ENCODE peak calls at places on chromosomes 4 and X, in nine cellular contexts. One of them, this sample, is unnamed.

GRCh38 chr4:128830906-128831525 is 21.5 kb downstream of the JADE1 start:
- DNase-seq in naive thymus-derived CD4-positive, alpha-beta T cell: no peak
- DNase-seq in GM23248: no peak
- DNase-seq in activated CD4-positive, alpha-beta T cell treated with anti-CD3 and anti-CD28 coated beads for 24 hours: no peak
- DNase-seq in NCI-H1930: no peak
- DNase-seq in ascending aorta: no peak
- DNase-seq in NCI-H748 treated with DMSO at 0.1 percent for 48 hours: no peak
- DNase-seq in fibroblast of pulmonary artery: no peak
- DNase-seq in NCI-H1694: no peak
- DNase-seq in this sample: no peak

GRCh38 chrX:45422216-45422925 is 221.7 kb upstream of the DIPK2B start:
- DNase-seq in fibroblast of pulmonary artery: no peak
- DNase-seq in ascending aorta: no peak
- DNase-seq in NCI-H1930: no peak
- DNase-seq in NCI-H1694: no peak
- DNase-seq in naive thymus-derived CD4-positive, alpha-beta T cell: no peak
- DNase-seq in NCI-H748 treated with DMSO at 0.1 percent for 48 hours: no peak
- DNase-seq in GM23248: peak
- DNase-seq in activated CD4-positive, alpha-beta T cell treated with anti-CD3 and anti-CD28 coated beads for 24 hours: no peak
- DNase-seq in this sample: no peak

GRCh38 chrX:151167791-151168345 is 8.5 kb upstream of the GPR50 start:
- DNase-seq in NCI-H748 treated with DMSO at 0.1 percent for 48 hours: no peak
- DNase-seq in activated CD4-positive, alpha-beta T cell treated with anti-CD3 and anti-CD28 coated beads for 24 hours: no peak
- DNase-seq in fibroblast of pulmonary artery: no peak
- DNase-seq in NCI-H1694: no peak
- DNase-seq in naive thymus-derived CD4-positive, alpha-beta T cell: no peak
- DNase-seq in NCI-H1930: no peak
- DNase-seq in GM23248: no peak
- DNase-seq in ascending aorta: no peak
- DNase-seq in this sample: no peak

GRCh38 chr4:98861100-98861499 is 67.8 kb downstream of the EIF4E start:
- DNase-seq in NCI-H1930: no peak
- DNase-seq in activated CD4-positive, alpha-beta T cell treated with anti-CD3 and anti-CD28 coated beads for 24 hours: no peak
- DNase-seq in ascending aorta: no peak
- DNase-seq in NCI-H1694: no peak
- DNase-seq in naive thymus-derived CD4-positive, alpha-beta T cell: no peak
- DNase-seq in fibroblast of pulmonary artery: no peak
- DNase-seq in NCI-H748 treated with DMSO at 0.1 percent for 48 hours: no peak
- DNase-seq in GM23248: no peak
- DNase-seq in this sample: no peak

GRCh38 chr4:153773236-153773690 is 13.4 kb upstream of the RNF175 start:
- DNase-seq in fibroblast of pulmonary artery: no peak
- DNase-seq in NCI-H1694: no peak
- DNase-seq in ascending aorta: no peak
- DNase-seq in activated CD4-positive, alpha-beta T cell treated with anti-CD3 and anti-CD28 coated beads for 24 hours: no peak
- DNase-seq in naive thymus-derived CD4-positive, alpha-beta T cell: no peak
- DNase-seq in GM23248: no peak
- DNase-seq in NCI-H1930: no peak
- DNase-seq in NCI-H748 treated with DMSO at 0.1 percent for 48 hours: no peak
- DNase-seq in this sample: no peak

GRCh38 chr4:158217763-158218162 is 7.5 kb downstream of the TMEM144 start:
- DNase-seq in activated CD4-positive, alpha-beta T cell treated with anti-CD3 and anti-CD28 coated beads for 24 hours: no peak
- DNase-seq in GM23248: no peak
- DNase-seq in NCI-H748 treated with DMSO at 0.1 percent for 48 hours: no peak
- DNase-seq in NCI-H1930: no peak
- DNase-seq in naive thymus-derived CD4-positive, alpha-beta T cell: no peak
- DNase-seq in fibroblast of pulmonary artery: no peak
- DNase-seq in NCI-H1694: no peak
- DNase-seq in ascending aorta: no peak
- DNase-seq in this sample: no peak

GRCh38 chr4:181959121-181959520 is 284.1 kb upstream of the TENM3 start:
- DNase-seq in GM23248: peak
- DNase-seq in ascending aorta: no peak
- DNase-seq in NCI-H1694: no peak
- DNase-seq in NCI-H748 treated with DMSO at 0.1 percent for 48 hours: no peak
- DNase-seq in naive thymus-derived CD4-positive, alpha-beta T cell: no peak
- DNase-seq in activated CD4-positive, alpha-beta T cell treated with anti-CD3 and anti-CD28 coated beads for 24 hours: no peak
- DNase-seq in NCI-H1930: no peak
- DNase-seq in fibroblast of pulmonary artery: peak
- DNase-seq in this sample: no peak

GRCh38 chr4:52660643-52661042 is 1.5 kb upstream of the USP46 start:
- DNase-seq in NCI-H748 treated with DMSO at 0.1 percent for 48 hours: no peak
- DNase-seq in naive thymus-derived CD4-positive, alpha-beta T cell: no peak
- DNase-seq in GM23248: no peak
- DNase-seq in ascending aorta: no peak
- DNase-seq in NCI-H1930: no peak
- DNase-seq in fibroblast of pulmonary artery: no peak
- DNase-seq in activated CD4-positive, alpha-beta T cell treated with anti-CD3 and anti-CD28 coated beads for 24 hours: no peak
- DNase-seq in NCI-H1694: no peak
- DNase-seq in this sample: no peak

GRCh38 chr4:124437853-124438495 is 274.6 kb downstream of the ANKRD50 start:
- DNase-seq in NCI-H748 treated with DMSO at 0.1 percent for 48 hours: no peak
- DNase-seq in naive thymus-derived CD4-positive, alpha-beta T cell: no peak
- DNase-seq in fibroblast of pulmonary artery: no peak
- DNase-seq in ascending aorta: no peak
- DNase-seq in NCI-H1694: no peak
- DNase-seq in GM23248: no peak
- DNase-seq in NCI-H1930: no peak
- DNase-seq in activated CD4-positive, alpha-beta T cell treated with anti-CD3 and anti-CD28 coated beads for 24 hours: no peak
- DNase-seq in this sample: no peak

GRCh38 chr4:125728568-125728967 is 413.8 kb downstream of the FAT4 start:
- DNase-seq in NCI-H1694: no peak
- DNase-seq in fibroblast of pulmonary artery: peak
- DNase-seq in activated CD4-positive, alpha-beta T cell treated with anti-CD3 and anti-CD28 coated beads for 24 hours: no peak
- DNase-seq in naive thymus-derived CD4-positive, alpha-beta T cell: no peak
- DNase-seq in ascending aorta: no peak
- DNase-seq in NCI-H748 treated with DMSO at 0.1 percent for 48 hours: no peak
- DNase-seq in NCI-H1930: no peak
- DNase-seq in GM23248: peak
- DNase-seq in this sample: no peak

GRCh38 chrX:135086197-135086854 is 34.0 kb downstream of the ETDB start:
- DNase-seq in activated CD4-positive, alpha-beta T cell treated with anti-CD3 and anti-CD28 coated beads for 24 hours: peak
- DNase-seq in GM23248: peak
- DNase-seq in NCI-H1930: peak
- DNase-seq in NCI-H748 treated with DMSO at 0.1 percent for 48 hours: peak
- DNase-seq in NCI-H1694: peak
- DNase-seq in fibroblast of pulmonary artery: peak
- DNase-seq in ascending aorta: no peak
- DNase-seq in naive thymus-derived CD4-positive, alpha-beta T cell: peak
- DNase-seq in this sample: peak

GRCh38 chrX:150503898-150504219 is 64.6 kb upstream of the MTM1 start:
- DNase-seq in ascending aorta: no peak
- DNase-seq in NCI-H748 treated with DMSO at 0.1 percent for 48 hours: no peak
- DNase-seq in activated CD4-positive, alpha-beta T cell treated with anti-CD3 and anti-CD28 coated beads for 24 hours: no peak
- DNase-seq in naive thymus-derived CD4-positive, alpha-beta T cell: no peak
- DNase-seq in NCI-H1930: no peak
- DNase-seq in NCI-H1694: no peak
- DNase-seq in GM23248: no peak
- DNase-seq in fibroblast of pulmonary artery: no peak
- DNase-seq in this sample: no peak

GRCh38 chr4:40228497-40229365 is 31.9 kb downstream of the RHOH start:
- DNase-seq in naive thymus-derived CD4-positive, alpha-beta T cell: no peak
- DNase-seq in fibroblast of pulmonary artery: peak
- DNase-seq in NCI-H1694: no peak
- DNase-seq in ascending aorta: no peak
- DNase-seq in NCI-H748 treated with DMSO at 0.1 percent for 48 hours: no peak
- DNase-seq in NCI-H1930: no peak
- DNase-seq in GM23248: peak
- DNase-seq in activated CD4-positive, alpha-beta T cell treated with anti-CD3 and anti-CD28 coated beads for 24 hours: no peak
- DNase-seq in this sample: no peak

GRCh38 chr4:143743591-143743990 is 43.1 kb upstream of the FREM3 start:
- DNase-seq in ascending aorta: no peak
- DNase-seq in GM23248: no peak
- DNase-seq in NCI-H1694: no peak
- DNase-seq in naive thymus-derived CD4-positive, alpha-beta T cell: no peak
- DNase-seq in fibroblast of pulmonary artery: peak
- DNase-seq in activated CD4-positive, alpha-beta T cell treated with anti-CD3 and anti-CD28 coated beads for 24 hours: no peak
- DNase-seq in NCI-H748 treated with DMSO at 0.1 percent for 48 hours: no peak
- DNase-seq in NCI-H1930: no peak
- DNase-seq in this sample: no peak

GRCh38 chr4:86586160-86586572 is 7.9 kb upstream of the PTPN13 start:
- DNase-seq in activated CD4-positive, alpha-beta T cell treated with anti-CD3 and anti-CD28 coated beads for 24 hours: no peak
- DNase-seq in NCI-H1930: no peak
- DNase-seq in NCI-H748 treated with DMSO at 0.1 percent for 48 hours: no peak
- DNase-seq in fibroblast of pulmonary artery: no peak
- DNase-seq in NCI-H1694: no peak
- DNase-seq in GM23248: peak
- DNase-seq in ascending aorta: no peak
- DNase-seq in naive thymus-derived CD4-positive, alpha-beta T cell: no peak
- DNase-seq in this sample: no peak

GRCh38 chr4:25406081-25406692 is 29.1 kb downstream of the ANAPC4 start:
- DNase-seq in activated CD4-positive, alpha-beta T cell treated with anti-CD3 and anti-CD28 coated beads for 24 hours: no peak
- DNase-seq in NCI-H1694: no peak
- DNase-seq in GM23248: peak
- DNase-seq in NCI-H1930: no peak
- DNase-seq in fibroblast of pulmonary artery: peak
- DNase-seq in ascending aorta: no peak
- DNase-seq in NCI-H748 treated with DMSO at 0.1 percent for 48 hours: no peak
- DNase-seq in naive thymus-derived CD4-positive, alpha-beta T cell: no peak
- DNase-seq in this sample: no peak

GRCh38 chr4:24754586-24754985 is 40.8 kb upstream of the SOD3 start:
- DNase-seq in GM23248: no peak
- DNase-seq in NCI-H748 treated with DMSO at 0.1 percent for 48 hours: no peak
- DNase-seq in NCI-H1694: no peak
- DNase-seq in fibroblast of pulmonary artery: no peak
- DNase-seq in naive thymus-derived CD4-positive, alpha-beta T cell: no peak
- DNase-seq in ascending aorta: no peak
- DNase-seq in NCI-H1930: no peak
- DNase-seq in activated CD4-positive, alpha-beta T cell treated with anti-CD3 and anti-CD28 coated beads for 24 hours: no peak
- DNase-seq in this sample: no peak

GRCh38 chr4:5370286-5370685 is 319.0 kb downstream of the STK32B start:
- DNase-seq in naive thymus-derived CD4-positive, alpha-beta T cell: no peak
- DNase-seq in ascending aorta: no peak
- DNase-seq in NCI-H1694: no peak
- DNase-seq in NCI-H1930: no peak
- DNase-seq in NCI-H748 treated with DMSO at 0.1 percent for 48 hours: no peak
- DNase-seq in activated CD4-positive, alpha-beta T cell treated with anti-CD3 and anti-CD28 coated beads for 24 hours: no peak
- DNase-seq in GM23248: peak
- DNase-seq in fibroblast of pulmonary artery: no peak
- DNase-seq in this sample: no peak

GRCh38 chr4:158169516-158169915 is 3.3 kb downstream of the GASK1B start:
- DNase-seq in NCI-H748 treated with DMSO at 0.1 percent for 48 hours: no peak
- DNase-seq in naive thymus-derived CD4-positive, alpha-beta T cell: no peak
- DNase-seq in NCI-H1694: no peak
- DNase-seq in fibroblast of pulmonary artery: no peak
- DNase-seq in GM23248: peak
- DNase-seq in NCI-H1930: no peak
- DNase-seq in activated CD4-positive, alpha-beta T cell treated with anti-CD3 and anti-CD28 coated beads for 24 hours: no peak
- DNase-seq in ascending aorta: no peak
- DNase-seq in this sample: no peak

GRCh38 chr4:56215901-56216300 is 171.4 kb downstream of the AASDH start:
- DNase-seq in activated CD4-positive, alpha-beta T cell treated with anti-CD3 and anti-CD28 coated beads for 24 hours: no peak
- DNase-seq in NCI-H1930: no peak
- DNase-seq in NCI-H1694: no peak
- DNase-seq in NCI-H748 treated with DMSO at 0.1 percent for 48 hours: peak
- DNase-seq in GM23248: peak
- DNase-seq in naive thymus-derived CD4-positive, alpha-beta T cell: no peak
- DNase-seq in fibroblast of pulmonary artery: peak
- DNase-seq in ascending aorta: no peak
- DNase-seq in this sample: no peak